ENCODE peak calls at places on chromosomes 1 and 21, in ten cellular contexts. H is sigmoid colon, F is IMR-90, M is ovary, Y is uterus, K is neural crest cell, U is stomach, T is OCI-LY7, O is lower leg skin, I is cardiac fibroblast. J is an unnamed sample.

GRCh38 chr21:30463713-30464112 is 16.5 kb downstream of the KRTAP19-1 start:
- DNase-seq in H (no peak), F (no peak), M (no peak), Y (no peak), K (no peak), U (no peak), T (peak), O (no peak), I (no peak), J (no peak)

GRCh38 chr1:231192620-231193163 is 30.8 kb downstream of the TRIM67 start:
- DNase-seq in H (no peak), F (no peak), M (no peak), Y (peak), K (no peak), U (peak), T (no peak), O (no peak), I (peak), J (no peak)

GRCh38 chr1:182863940-182864339 is 24.8 kb downstream of the DHX9 start:
- DNase-seq in H (no peak), F (no peak), M (no peak), Y (no peak), K (no peak), U (no peak), T (no peak), O (no peak), I (no peak), J (no peak)

GRCh38 chr1:25746299-25747045 is 53.5 kb upstream of the SELENON start:
- DNase-seq in H (no peak), F (no peak), M (no peak), Y (no peak), K (no peak), U (no peak), T (no peak), O (no peak), I (no peak), J (no peak)

GRCh38 chr1:117650840-117651568 is 45.2 kb downstream of the TENT5C start:
- DNase-seq in H (no peak), F (no peak), M (no peak), Y (no peak), K (no peak), U (no peak), T (no peak), O (no peak), I (no peak), J (no peak)

GRCh38 chr1:24905355-24905978 is 24.6 kb downstream of the RUNX3 start:
- DNase-seq in H (no peak), F (no peak), M (no peak), Y (no peak), K (no peak), U (peak), T (no peak), O (peak), I (no peak), J (peak)

GRCh38 chr1:184513421-184513820 is 126.6 kb downstream of the C1orf21 start:
- DNase-seq in H (no peak), F (peak), M (no peak), Y (no peak), K (no peak), U (no peak), T (no peak), O (no peak), I (peak), J (no peak)

GRCh38 chr1:31782066-31782762 is 18.1 kb upstream of the ADGRB2 start:
- DNase-seq in H (no peak), F (no peak), M (no peak), Y (no peak), K (no peak), U (no peak), T (peak), O (no peak), I (no peak), J (no peak)

GRCh38 chr1:3053986-3054385 is 15.0 kb upstream of the PRDM16 start:
- DNase-seq in H (peak), F (no peak), M (no peak), Y (no peak), K (no peak), U (no peak), T (no peak), O (peak), I (no peak), J (no peak)

GRCh38 chr1:1079408-1080121 is 5.5 kb upstream of the RNF223 start:
- DNase-seq in H (peak), F (peak), M (peak), Y (peak), K (no peak), U (peak), T (no peak), O (peak), I (peak), J (peak)

GRCh38 chr1:221620437-221621384 is 121.2 kb downstream of the DUSP10 start:
- DNase-seq in H (no peak), F (peak), M (no peak), Y (no peak), K (no peak), U (no peak), T (no peak), O (no peak), I (peak), J (no peak)

GRCh38 chr1:38446936-38447335 is 400.3 kb upstream of the POU3F1 start:
- DNase-seq in H (no peak), F (no peak), M (no peak), Y (no peak), K (no peak), U (no peak), T (no peak), O (no peak), I (no peak), J (no peak)

GRCh38 chr1:36328713-36329112 is 5.3 kb upstream of the EVA1B start:
- DNase-seq in H (no peak), F (no peak), M (peak), Y (no peak), K (no peak), U (peak), T (no peak), O (no peak), I (peak), J (no peak)

GRCh38 chr1:202888507-202889360 is at the start of gene RABIF:
- DNase-seq in H (peak), F (peak), M (peak), Y (peak), K (peak), U (peak), T (peak), O (peak), I (peak), J (peak)
- TF ChIP-seq CTCF in H (no peak), F (peak), M (peak), Y (peak), K (no peak), U (no peak), T (no peak), O (no peak), I (peak), J (no peak)

GRCh38 chr1:110215621-110216020 is 5.5 kb downstream of the KCNC4 start:
- DNase-seq in H (no peak), F (no peak), M (no peak), Y (no peak), K (no peak), U (no peak), T (no peak), O (no peak), I (no peak), J (no peak)
- TF ChIP-seq CTCF in H (no peak), F (no peak), M (no peak), Y (no peak), K (no peak), U (no peak), T (no peak), O (no peak), I (no peak), J (no peak)

GRCh38 chr1:50103615-50104081 is 5.1 kb upstream of the ELAVL4 start:
- DNase-seq in H (no peak), F (no peak), M (no peak), Y (no peak), K (no peak), U (no peak), T (no peak), O (no peak), I (no peak), J (no peak)

GRCh38 chr1:50097041-50097739 is 11.5 kb upstream of the ELAVL4 start:
- DNase-seq in H (no peak), F (no peak), M (no peak), Y (no peak), K (no peak), U (no peak), T (no peak), O (no peak), I (no peak), J (no peak)

GRCh38 chr1:50098490-50099109 is 10.1 kb upstream of the ELAVL4 start:
- DNase-seq in H (no peak), F (no peak), M (no peak), Y (no peak), K (no peak), U (no peak), T (no peak), O (no peak), I (no peak), J (no peak)

GRCh38 chr1:50095716-50096115 is 13.0 kb upstream of the ELAVL4 start:
- DNase-seq in H (no peak), F (no peak), M (no peak), Y (no peak), K (no peak), U (no peak), T (no peak), O (no peak), I (no peak), J (no peak)

GRCh38 chr1:50099654-50100053 is 9.1 kb upstream of the ELAVL4 start:
- DNase-seq in H (no peak), F (no peak), M (no peak), Y (no peak), K (no peak), U (no peak), T (no peak), O (no peak), I (no peak), J (no peak)
- TF ChIP-seq CTCF in H (no peak), F (no peak), M (no peak), Y (no peak), K (peak), U (no peak), T (peak), O (no peak), I (no peak), J (no peak)

GRCh38 chr1:193416226-193416625 is 229.8 kb upstream of the B3GALT2 start:
- DNase-seq in H (no peak), F (no peak), M (no peak), Y (no peak), K (no peak), U (no peak), T (no peak), O (no peak), I (no peak), J (no peak)
- TF ChIP-seq CTCF in H (no peak), F (no peak), M (no peak), Y (no peak), K (no peak), U (no peak), T (no peak), O (no peak), I (no peak), J (no peak)

GRCh38 chr1:201230676-201231075 is 40.1 kb downstream of the IGFN1 start:
- DNase-seq in H (no peak), F (no peak), M (no peak), Y (no peak), K (no peak), U (no peak), T (no peak), O (peak), I (no peak), J (no peak)
- TF ChIP-seq CTCF in H (no peak), F (no peak), M (no peak), Y (no peak), K (no peak), U (no peak), T (no peak), O (no peak), I (no peak), J (no peak)

DNA sequence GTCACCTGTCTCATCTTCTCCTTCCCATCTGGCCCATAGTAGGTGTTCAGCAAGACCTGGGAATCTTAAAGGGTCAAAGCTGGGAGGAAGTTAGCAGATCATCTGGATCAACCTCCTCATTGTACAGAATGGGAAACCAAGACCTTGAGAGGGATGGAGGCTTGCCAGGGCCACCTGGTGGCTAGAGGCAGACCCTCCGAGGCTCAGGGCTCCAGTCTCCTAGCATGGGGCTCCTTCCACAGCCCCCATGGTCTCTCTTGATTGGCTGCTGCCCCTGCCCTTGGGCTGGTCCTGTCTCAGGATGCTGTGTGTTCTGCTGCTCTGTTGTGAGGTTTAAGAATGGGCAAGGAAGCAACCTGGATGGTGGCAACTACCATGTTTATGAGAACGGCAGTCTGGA is 68.7 kb upstream of the CNTN2 start:
- DNase-seq in H (no peak), F (no peak), M (no peak), Y (no peak), K (no peak), U (no peak), T (no peak), O (no peak), I (no peak), J (no peak)
- TF ChIP-seq CTCF in H (no peak), F (no peak), M (no peak), Y (no peak), K (no peak), U (no peak), T (peak), O (no peak), I (no peak), J (no peak)